ENCODE peak calls at places on chromosome 9, in seven cellular contexts. V is adrenal gland, B is cardiac fibroblast, R is Calu3, J is psoas muscle, P is upper lobe of right lung, S is breast epithelium. T is an unnamed sample.

GRCh38 chr9:91427873-91428272 is 4.2 kb upstream of the NFIL3 start:
- DNase-seq in V (no peak), B (peak), R (peak), J (no peak), P (no peak), S (no peak), T (no peak)

GRCh38 chr9:124934290-124934689 is 6.6 kb downstream of the GOLGA1 start:
- DNase-seq in V (no peak), B (peak), R (no peak), J (no peak), P (no peak), S (no peak), T (no peak)

GRCh38 chr9:93357649-93358048 is 93.8 kb upstream of the FAM120A start:
- DNase-seq in V (no peak), B (no peak), R (no peak), J (no peak), P (no peak), S (no peak), T (no peak)

GRCh38 chr9:5582835-5583195 is 46.1 kb upstream of the RIC1 start:
- DNase-seq in V (no peak), B (peak), R (no peak), J (no peak), P (no peak), S (no peak), T (no peak)

GRCh38 chr9:108634164-108634563 is 221.6 kb downstream of the ACTL7B start:
- DNase-seq in V (peak), B (peak), R (peak), J (no peak), P (no peak), S (no peak), T (no peak)

GRCh38 chr9:93267681-93268505 is 84.0 kb downstream of the WNK2 start:
- DNase-seq in V (peak), B (no peak), R (no peak), J (peak), P (peak), S (peak), T (peak)

GRCh38 chr9:136621019-136621733 is 41.5 kb upstream of the EGFL7 start:
- DNase-seq in V (no peak), B (no peak), R (no peak), J (no peak), P (no peak), S (no peak), T (no peak)

GRCh38 chr9:131892162-131892707 is 152.4 kb upstream of the RAPGEF1 start:
- DNase-seq in V (no peak), B (no peak), R (no peak), J (no peak), P (no peak), S (no peak), T (no peak)

GRCh38 chr9:2208991-2209390 is 193.8 kb downstream of the SMARCA2 start:
- DNase-seq in V (no peak), B (no peak), R (no peak), J (no peak), P (no peak), S (no peak), T (no peak)

GRCh38 chr9:16002816-16003215 is 450.0 kb downstream of the CCDC171 start:
- DNase-seq in V (no peak), B (peak), R (no peak), J (no peak), P (no peak), S (no peak), T (no peak)

GRCh38 chr9:115992834-115993233 is 160.8 kb upstream of the PAPPA start:
- DNase-seq in V (no peak), B (no peak), R (no peak), J (no peak), P (no peak), S (no peak), T (no peak)

GRCh38 chr9:135294826-135295225 is 184.8 kb upstream of the PPP1R26 start:
- DNase-seq in V (no peak), B (no peak), R (no peak), J (no peak), P (no peak), S (no peak), T (no peak)

GRCh38 chr9:86788456-86788855 is 158.8 kb downstream of the GAS1 start:
- DNase-seq in V (no peak), B (no peak), R (no peak), J (no peak), P (no peak), S (no peak), T (no peak)

GRCh38 chr9:88971131-88971960 is 19.9 kb upstream of the S1PR3 start:
- DNase-seq in V (no peak), B (no peak), R (no peak), J (no peak), P (no peak), S (no peak), T (no peak)

GRCh38 chr9:14018061-14018460 is 295.9 kb downstream of the NFIB start:
- DNase-seq in V (peak), B (peak), R (no peak), J (no peak), P (no peak), S (no peak), T (no peak)

GRCh38 chr9:14011799-14012560 is 302.0 kb downstream of the NFIB start:
- DNase-seq in V (no peak), B (no peak), R (no peak), J (no peak), P (no peak), S (no peak), T (no peak)

GRCh38 chr9:14014209-14014608 is 299.7 kb downstream of the NFIB start:
- DNase-seq in V (no peak), B (no peak), R (no peak), J (no peak), P (no peak), S (no peak), T (no peak)

GRCh38 chr9:14014744-14015143 is 299.2 kb downstream of the NFIB start:
- DNase-seq in V (no peak), B (no peak), R (no peak), J (no peak), P (no peak), S (no peak), T (no peak)
- TF ChIP-seq CTCF in V (no peak), B (no peak), R (no peak), J (no peak), P (no peak), S (no peak), T (no peak)

DNA sequence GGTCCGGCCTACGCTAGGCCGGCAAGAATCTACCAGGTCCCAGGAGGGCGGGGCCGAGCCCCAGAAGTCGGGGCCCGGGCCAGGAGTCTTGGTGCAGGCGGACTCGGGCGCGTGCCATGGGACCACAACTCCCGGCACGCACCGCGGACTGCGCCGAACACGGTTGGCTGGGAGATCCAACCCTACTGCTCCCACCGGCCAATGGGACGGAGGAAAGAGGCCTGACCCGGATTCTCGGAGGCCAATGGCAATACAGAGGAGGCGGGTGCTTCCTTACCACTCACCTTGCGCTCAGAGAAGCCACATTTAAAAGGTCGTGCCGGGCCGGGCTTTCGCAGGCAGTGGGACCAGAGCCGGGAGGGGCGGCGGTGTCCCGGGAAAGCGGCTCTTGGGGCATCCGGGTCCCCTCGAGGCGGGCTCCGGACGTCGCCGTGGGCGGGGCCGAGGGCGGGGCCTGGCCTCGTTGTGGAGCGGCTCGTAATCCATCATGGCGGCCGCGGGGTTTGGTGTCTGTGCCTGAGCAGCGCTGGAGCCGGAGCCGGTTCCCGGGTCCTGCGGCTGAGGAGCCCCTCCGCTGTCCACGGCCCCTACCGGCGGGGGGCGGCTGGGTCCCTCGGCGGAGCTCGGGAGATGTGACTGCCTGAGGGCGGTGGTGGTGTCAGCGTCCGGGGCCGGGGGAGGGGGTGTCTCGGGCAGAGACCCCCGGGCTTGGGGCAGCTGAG is 19.1 kb downstream of the EXOSC2 start:
- DNase-seq in V (peak), B (peak), R (peak), J (peak), P (peak), S (peak), T (peak)
- TF ChIP-seq CTCF in V (no peak), B (no peak), R (no peak), J (no peak), P (no peak), S (no peak), T (no peak)

GRCh38 chr9:22813520-22813919 is 366.9 kb downstream of the DMRTA1 start:
- DNase-seq in V (no peak), B (no peak), R (no peak), J (no peak), P (no peak), S (no peak), T (no peak)
- TF ChIP-seq CTCF in V (no peak), B (no peak), R (no peak), J (peak), P (no peak), S (no peak), T (no peak)

DNA sequence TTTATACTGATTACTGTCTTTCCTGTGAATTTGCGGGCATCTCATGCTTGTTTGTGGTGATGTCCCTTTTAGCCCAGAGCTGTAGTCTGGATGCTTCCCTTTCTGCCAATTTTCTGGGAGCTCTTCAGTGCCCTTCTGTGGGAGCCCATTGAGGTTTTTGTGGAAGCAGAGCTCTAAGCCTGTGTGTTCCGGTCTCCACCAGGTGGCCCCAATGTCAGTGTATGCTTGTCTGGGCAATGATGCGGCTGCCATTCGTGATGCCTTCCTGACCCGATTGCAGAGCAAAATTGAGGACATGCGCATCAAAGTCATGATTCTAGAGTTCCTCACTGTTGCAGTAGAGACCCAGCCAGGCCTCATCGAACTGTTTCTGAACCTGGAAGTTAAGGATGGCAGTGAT is 35.1 kb downstream of the SH3GLB2 start:
- DNase-seq in V (peak), B (peak), R (no peak), J (no peak), P (no peak), S (peak), T (no peak)
- TF ChIP-seq CTCF in V (peak), B (peak), R (no peak), J (peak), P (no peak), S (no peak), T (no peak)

DNA sequence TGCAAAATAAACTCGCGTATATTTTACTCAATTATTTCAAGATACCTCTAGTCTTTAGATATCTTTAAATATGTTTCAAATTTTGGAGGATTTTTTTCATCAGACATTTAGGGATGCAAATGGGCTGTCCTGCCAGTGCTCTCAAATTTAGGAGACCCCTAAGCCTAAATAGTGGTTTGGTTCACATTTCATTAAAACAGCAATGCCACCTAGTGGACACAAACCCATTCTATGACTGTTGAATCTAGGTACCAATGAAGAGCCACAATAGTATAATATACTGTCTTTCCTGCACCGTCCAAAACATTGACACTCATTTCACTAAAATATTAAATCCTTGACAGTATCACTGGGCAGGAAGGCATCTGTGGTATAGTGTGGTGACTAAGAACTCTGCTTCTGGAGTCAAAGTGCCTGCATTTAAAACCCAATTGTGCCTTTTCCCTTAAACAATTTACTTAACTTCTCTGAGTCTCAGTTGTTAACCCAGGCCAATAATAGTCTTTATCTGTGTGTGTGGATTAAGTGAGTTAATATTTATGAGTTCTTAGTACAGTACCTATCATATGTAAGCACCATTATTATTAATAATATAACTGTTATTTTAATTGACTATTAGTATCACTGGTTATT is 148.0 kb downstream of the RORB start:
- DNase-seq in V (no peak), B (peak), R (peak), J (no peak), P (no peak), S (no peak), T (no peak)
- TF ChIP-seq CTCF in V (peak), B (peak), R (no peak), J (peak), P (peak), S (peak), T (no peak)

GRCh38 chr9:8400378-8400777 is 600.8 kb upstream of the DMAC1 start:
- DNase-seq in V (no peak), B (no peak), R (no peak), J (no peak), P (no peak), S (no peak), T (no peak)
- TF ChIP-seq CTCF in V (no peak), B (no peak), R (no peak), J (no peak), P (no peak), S (no peak), T (no peak)

GRCh38 chr9:882416-882931 is 41.0 kb downstream of the DMRT1 start:
- DNase-seq in V (no peak), B (no peak), R (no peak), J (no peak), P (no peak), S (no peak), T (no peak)
- TF ChIP-seq CTCF in V (no peak), B (no peak), R (no peak), J (no peak), P (no peak), S (no peak), T (no peak)

GRCh38 chr9:95126739-95127138 is 190.8 kb downstream of the FANCC start:
- DNase-seq in V (no peak), B (no peak), R (no peak), J (no peak), P (no peak), S (no peak), T (no peak)

GRCh38 chr9:95125652-95126051 is 191.9 kb downstream of the FANCC start:
- DNase-seq in V (no peak), B (no peak), R (no peak), J (no peak), P (no peak), S (no peak), T (no peak)

GRCh38 chr9:95127249-95128176 is 190.0 kb downstream of the FANCC start:
- DNase-seq in V (peak), B (peak), R (peak), J (peak), P (peak), S (peak), T (peak)

GRCh38 chr9:95128177-95128524 is 189.4 kb downstream of the FANCC start:
- DNase-seq in V (no peak), B (no peak), R (no peak), J (no peak), P (no peak), S (no peak), T (no peak)

DNA sequence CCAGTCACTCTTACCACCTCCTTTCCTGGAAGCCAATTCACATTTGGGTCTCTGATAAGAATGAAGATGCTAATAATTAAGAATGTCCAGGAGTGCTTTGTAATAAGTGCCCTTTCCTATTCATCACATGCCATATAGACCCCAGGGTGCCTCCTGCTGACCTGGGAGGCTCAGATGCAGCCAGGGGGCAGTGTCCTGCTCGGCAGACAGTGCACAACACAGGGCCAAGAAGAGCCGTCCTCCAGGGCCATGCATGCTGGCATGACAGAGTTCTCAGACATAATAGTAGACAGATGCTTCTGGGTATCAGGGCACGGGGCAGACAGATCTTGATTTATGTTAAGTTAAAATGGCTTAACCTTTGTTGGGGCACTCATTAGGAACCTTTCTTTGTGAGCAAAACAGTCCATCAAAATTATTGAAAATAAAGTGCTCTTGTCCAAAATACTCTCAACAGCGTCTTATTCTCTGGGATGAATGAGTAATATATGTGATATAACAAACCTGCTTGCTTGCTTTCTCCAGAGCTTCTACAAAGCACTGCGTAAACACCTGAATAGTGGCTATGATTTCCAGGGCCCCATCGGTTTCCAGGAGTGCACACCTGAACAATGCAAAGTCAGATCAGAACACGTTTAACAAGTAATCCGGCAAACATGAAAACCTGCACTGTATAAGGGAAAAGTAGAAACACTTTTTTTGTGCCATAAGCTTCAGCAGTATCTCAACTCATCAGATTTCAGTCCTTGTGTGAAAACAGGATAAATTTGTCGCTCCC is 192.7 kb downstream of the FANCC start:
- DNase-seq in V (no peak), B (no peak), R (no peak), J (no peak), P (no peak), S (no peak), T (no peak)
- TF ChIP-seq CTCF in V (no peak), B (peak), R (no peak), J (peak), P (peak), S (no peak), T (no peak)

T was measured in ovary.